ENCODE peak calls at places on chromosomes 12 and 14, in four cellular contexts. One of them, this sample, is unnamed.

GRCh38 chr12:123065666-123066457 is 85.0 kb downstream of the PITPNM2 start:
- DNase-seq in A549: no peak
- DNase-seq in K562: no peak
- DNase-seq in transverse colon: no peak
- DNase-seq in this sample: no peak

GRCh38 chr12:3173008-3173553 is 95.9 kb downstream of the TSPAN9 start:
- DNase-seq in A549: no peak
- DNase-seq in K562: no peak
- DNase-seq in transverse colon: no peak
- DNase-seq in this sample: no peak

GRCh38 chr12:102573237-102573636 is 92.9 kb upstream of the IGF1 start:
- DNase-seq in A549: peak; percentile 22
- DNase-seq in K562: no peak
- DNase-seq in transverse colon: no peak
- DNase-seq in this sample: no peak

GRCh38 chr14:36767603-36768281 is 106.1 kb downstream of the PAX9 start:
- DNase-seq in A549: no peak
- DNase-seq in K562: peak; percentile 25
- DNase-seq in transverse colon: no peak
- DNase-seq in this sample: no peak

GRCh38 chr12:106147956-106148355 is 9.2 kb upstream of the NUAK1 start:
- DNase-seq in A549: no peak
- DNase-seq in K562: no peak
- DNase-seq in transverse colon: peak; percentile 44
- DNase-seq in this sample: no peak

GRCh38 chr12:112537710-112538396 is 119.1 kb downstream of the PTPN11 start:
- DNase-seq in A549: peak; percentile 23
- DNase-seq in K562: no peak
- DNase-seq in transverse colon: no peak
- DNase-seq in this sample: no peak

GRCh38 chr12:57519758-57520007 is 631 bp downstream of the DDIT3 start:
- DNase-seq in A549: no peak
- DNase-seq in K562: no peak
- DNase-seq in transverse colon: no peak
- DNase-seq in this sample: no peak

GRCh38 chr12:68904351-68904982 is 28.5 kb downstream of the CPM start:
- DNase-seq in A549: no peak
- DNase-seq in K562: no peak
- DNase-seq in transverse colon: no peak
- DNase-seq in this sample: no peak

GRCh38 chr12:117854339-117855012 is 114.3 kb downstream of the KSR2 start:
- DNase-seq in A549: peak; percentile 84
- DNase-seq in K562: peak; percentile 63
- DNase-seq in transverse colon: peak; percentile 51
- DNase-seq in this sample: no peak

GRCh38 chr12:40959041-40959440 is 229.1 kb upstream of the PDZRN4 start:
- DNase-seq in A549: no peak
- DNase-seq in K562: no peak
- DNase-seq in transverse colon: no peak
- DNase-seq in this sample: no peak

GRCh38 chr14:68781161-68782021 is 11.5 kb downstream of the ZFP36L1 start:
- DNase-seq in A549: no peak
- DNase-seq in K562: peak; percentile 66
- DNase-seq in transverse colon: peak; percentile 64
- DNase-seq in this sample: no peak

GRCh38 chr12:126051611-126052107 is 986.4 kb downstream of the AACS start:
- DNase-seq in A549: peak; percentile 17
- DNase-seq in K562: no peak
- DNase-seq in transverse colon: no peak
- DNase-seq in this sample: no peak

GRCh38 chr14:61406198-61406597 is 84.8 kb downstream of the PRKCH start:
- DNase-seq in A549: no peak
- DNase-seq in K562: no peak
- DNase-seq in transverse colon: no peak
- DNase-seq in this sample: no peak

GRCh38 chr12:75805905-75806304 is 225.7 kb downstream of the PHLDA1 start:
- DNase-seq in A549: no peak
- DNase-seq in K562: no peak
- DNase-seq in transverse colon: no peak
- DNase-seq in this sample: no peak

GRCh38 chr14:95948608-95949007 is 72.0 kb downstream of the TUNAR start:
- DNase-seq in A549: no peak
- DNase-seq in K562: no peak
- DNase-seq in transverse colon: no peak
- DNase-seq in this sample: no peak

GRCh38 chr14:53151867-53152626 is 1.1 kb downstream of the DDHD1 start:
- DNase-seq in A549: peak; percentile 68
- DNase-seq in K562: peak; percentile 20
- DNase-seq in transverse colon: peak; percentile 61
- DNase-seq in this sample: peak; percentile 24

GRCh38 chr14:32470161-32470705 is 141.1 kb downstream of the AKAP6 start:
- DNase-seq in A549: no peak
- DNase-seq in K562: no peak
- DNase-seq in transverse colon: no peak
- DNase-seq in this sample: no peak

GRCh38 chr14:75315143-75315542 is 36.5 kb downstream of the FOS start:
- DNase-seq in A549: no peak
- DNase-seq in K562: no peak
- DNase-seq in transverse colon: peak; percentile 43
- DNase-seq in this sample: no peak

GRCh38 chr12:129903092-129903945 is 506 bp downstream of the TMEM132D start:
- DNase-seq in A549: no peak
- DNase-seq in K562: no peak
- DNase-seq in transverse colon: no peak
- DNase-seq in this sample: no peak

GRCh38 chr14:31025335-31026075 is at the start of gene AP4S1:
- DNase-seq in A549: peak; percentile 31
- DNase-seq in K562: peak; percentile 37
- DNase-seq in transverse colon: peak; percentile 55
- DNase-seq in this sample: peak; percentile 24

GRCh38 chr12:84128117-84128991 is 784.2 kb downstream of the SLC6A15 start:
- DNase-seq in A549: no peak
- DNase-seq in K562: no peak
- DNase-seq in transverse colon: no peak
- DNase-seq in this sample: no peak

GRCh38 chr12:131825146-131825892 is 2.9 kb upstream of the MMP17 start:
- DNase-seq in A549: no peak
- DNase-seq in K562: no peak
- DNase-seq in transverse colon: no peak
- DNase-seq in this sample: no peak

GRCh38 chr12:31558521-31558920 is 32.4 kb downstream of the DENND5B start:
- DNase-seq in A549: no peak
- DNase-seq in K562: no peak
- DNase-seq in transverse colon: no peak
- DNase-seq in this sample: no peak

GRCh38 chr12:56034586-56035332 is 7.0 kb upstream of the RPS26 start:
- DNase-seq in A549: no peak
- DNase-seq in K562: no peak
- DNase-seq in transverse colon: no peak
- DNase-seq in this sample: no peak

GRCh38 chr12:7498832-7499231 is 4.7 kb downstream of the CD163 start:
- DNase-seq in A549: no peak
- DNase-seq in K562: no peak
- DNase-seq in transverse colon: no peak
- DNase-seq in this sample: no peak

GRCh38 chr12:65911321-65911720 is 87.0 kb downstream of the HMGA2 start:
- DNase-seq in A549: no peak
- DNase-seq in K562: no peak
- DNase-seq in transverse colon: peak; percentile 77
- DNase-seq in this sample: no peak

GRCh38 chr12:63151898-63152700 is 1.1 kb upstream of the AVPR1A start:
- DNase-seq in A549: peak; percentile 64
- DNase-seq in K562: peak; percentile 32
- DNase-seq in transverse colon: peak; percentile 12
- DNase-seq in this sample: no peak

GRCh38 chr14:92655372-92655771 is 93.1 kb downstream of the LGMN start:
- DNase-seq in A549: no peak
- DNase-seq in K562: no peak
- DNase-seq in transverse colon: no peak
- DNase-seq in this sample: no peak
- TF ChIP-seq CTCF in A549: no peak
- TF ChIP-seq CTCF in K562: no peak
- TF ChIP-seq CTCF in transverse colon: no peak
- TF ChIP-seq CTCF in this sample: no peak

GRCh38 chr12:87685696-87686095 is 343.5 kb downstream of the C12orf50 start:
- DNase-seq in A549: no peak
- DNase-seq in K562: no peak
- DNase-seq in transverse colon: no peak
- DNase-seq in this sample: no peak
- TF ChIP-seq POLR2A in A549: no peak
- TF ChIP-seq POLR2A in K562: no peak
- TF ChIP-seq POLR2A in transverse colon: no peak
- TF ChIP-seq POLR2A in this sample: no peak

GRCh38 chr12:49943663-49943945 is 6.9 kb upstream of the AQP2 start:
- DNase-seq in A549: no peak
- DNase-seq in K562: no peak
- DNase-seq in transverse colon: no peak
- DNase-seq in this sample: no peak
- TF ChIP-seq EP300 in A549: no peak
- TF ChIP-seq EP300 in K562: no peak
- TF ChIP-seq EP300 in transverse colon: no peak
- TF ChIP-seq EP300 in this sample: no peak

GRCh38 chr12:27732281-27732680 is 21.6 kb downstream of the MRPS35 start:
- DNase-seq in A549: peak; percentile 42
- DNase-seq in K562: no peak
- DNase-seq in transverse colon: no peak
- DNase-seq in this sample: no peak
- TF ChIP-seq CTCF in A549: no peak
- TF ChIP-seq CTCF in K562: peak; percentile 17
- TF ChIP-seq CTCF in transverse colon: no peak
- TF ChIP-seq CTCF in this sample: no peak

DNA sequence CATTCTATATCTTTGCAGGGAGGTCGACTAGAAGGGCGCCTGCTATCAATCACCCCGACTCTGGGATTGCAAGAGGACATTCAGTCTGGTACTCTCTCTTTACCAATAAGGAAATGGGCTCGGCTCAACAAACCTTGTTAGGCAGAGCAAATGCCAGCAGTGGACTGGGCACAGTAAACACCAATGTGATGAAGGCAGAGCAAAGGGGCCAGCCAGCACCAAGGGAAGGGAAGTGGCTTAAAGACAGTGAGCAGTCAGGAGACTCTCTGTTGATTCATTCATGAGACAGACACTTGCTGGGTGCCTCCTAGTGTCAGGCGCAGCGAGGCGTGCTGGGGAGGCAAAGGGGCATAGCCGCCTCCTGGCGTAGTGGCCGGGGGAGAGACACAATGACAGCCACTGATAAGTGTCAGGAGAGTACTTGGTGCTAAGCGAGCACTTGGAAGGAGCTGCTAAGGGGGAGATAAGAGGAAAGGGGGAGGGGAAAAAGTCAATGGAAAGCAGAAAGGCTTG is 34.1 kb downstream of the TMCC3 start:
- DNase-seq in A549: peak; percentile 53
- DNase-seq in K562: peak; percentile 82
- DNase-seq in transverse colon: peak; percentile 68
- DNase-seq in this sample: no peak
- TF ChIP-seq POLR2A in A549: no peak
- TF ChIP-seq POLR2A in K562: no peak
- TF ChIP-seq POLR2A in transverse colon: no peak
- TF ChIP-seq POLR2A in this sample: no peak

GRCh38 chr12:93317227-93317626 is 60.5 kb upstream of the NUDT4 start:
- DNase-seq in A549: peak; percentile 16
- DNase-seq in K562: peak; percentile 27
- DNase-seq in transverse colon: peak; percentile 57
- DNase-seq in this sample: no peak
- TF ChIP-seq EP300 in A549: no peak
- TF ChIP-seq EP300 in K562: peak; percentile 37
- TF ChIP-seq EP300 in transverse colon: no peak
- TF ChIP-seq EP300 in this sample: no peak

GRCh38 chr14:59239030-59239429 is 50.6 kb downstream of the DAAM1 start:
- DNase-seq in A549: no peak
- DNase-seq in K562: no peak
- DNase-seq in transverse colon: no peak
- DNase-seq in this sample: no peak
- TF ChIP-seq CTCF in A549: no peak
- TF ChIP-seq CTCF in K562: no peak
- TF ChIP-seq CTCF in transverse colon: no peak
- TF ChIP-seq CTCF in this sample: no peak

GRCh38 chr12:121417847-121418246 is 17.9 kb downstream of the RNF34 start:
- DNase-seq in A549: no peak
- DNase-seq in K562: no peak
- DNase-seq in transverse colon: no peak
- DNase-seq in this sample: no peak

DNA sequence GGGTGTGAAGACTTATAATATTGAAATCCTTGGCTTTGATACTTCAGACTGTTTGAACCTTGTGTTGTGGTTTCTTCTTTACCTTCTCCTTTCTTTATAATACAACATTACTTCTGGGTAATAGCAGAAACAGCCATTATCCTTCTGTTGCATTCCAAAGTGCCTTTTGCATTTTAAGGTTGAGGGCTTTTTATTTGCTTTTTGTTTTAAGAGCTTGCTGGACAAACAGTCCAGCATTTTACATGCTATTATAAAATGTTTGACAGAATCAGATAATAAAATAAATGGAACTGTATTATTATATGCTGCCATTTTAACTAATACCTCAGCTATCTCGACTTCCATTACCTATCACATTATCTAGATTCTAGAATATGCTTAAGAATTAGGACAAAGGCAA is 14.0 kb downstream of the RNF34 start:
- DNase-seq in A549: no peak
- DNase-seq in K562: no peak
- DNase-seq in transverse colon: no peak
- DNase-seq in this sample: no peak
- TF ChIP-seq POLR2A in A549: no peak
- TF ChIP-seq POLR2A in K562: no peak
- TF ChIP-seq POLR2A in transverse colon: no peak
- TF ChIP-seq POLR2A in this sample: no peak

GRCh38 chr14:55071870-55072640 is 20.6 kb downstream of the MAPK1IP1L start:
- DNase-seq in A549: peak; percentile 32
- DNase-seq in K562: no peak
- DNase-seq in transverse colon: no peak
- DNase-seq in this sample: no peak
- TF ChIP-seq EP300 in A549: no peak
- TF ChIP-seq EP300 in K562: no peak
- TF ChIP-seq EP300 in transverse colon: no peak
- TF ChIP-seq EP300 in this sample: no peak